ENCODE peak calls at places on chromosome 10, in eight cellular contexts. One of them, this sample, is unnamed.

GRCh38 chr10:104308439-104308903 is 29.8 kb downstream of the ITPRIP start:
- DNase-seq in spleen: no peak
- DNase-seq in GF-D8: no peak
- DNase-seq in ELR: no peak
- DNase-seq in GM12865: peak
- DNase-seq in naive thymus-derived CD8-positive, alpha-beta T cell: no peak
- DNase-seq in EL: no peak
- DNase-seq in SHP77: no peak
- DNase-seq in this sample: no peak

GRCh38 chr10:71268247-71268691 is 50.8 kb upstream of the SLC29A3 start:
- DNase-seq in EL: peak
- DNase-seq in SHP77: no peak
- DNase-seq in spleen: no peak
- DNase-seq in ELR: peak
- DNase-seq in naive thymus-derived CD8-positive, alpha-beta T cell: no peak
- DNase-seq in GF-D8: no peak
- DNase-seq in GM12865: no peak
- DNase-seq in this sample: no peak

GRCh38 chr10:112232670-112233069 is 49.1 kb upstream of the GPAM start:
- DNase-seq in GM12865: no peak
- DNase-seq in ELR: no peak
- DNase-seq in naive thymus-derived CD8-positive, alpha-beta T cell: no peak
- DNase-seq in SHP77: no peak
- DNase-seq in GF-D8: no peak
- DNase-seq in spleen: no peak
- DNase-seq in EL: no peak
- DNase-seq in this sample: no peak

GRCh38 chr10:1056326-1057105 is at the start of gene WDR37:
- DNase-seq in GF-D8: peak
- DNase-seq in spleen: peak
- DNase-seq in EL: peak
- DNase-seq in naive thymus-derived CD8-positive, alpha-beta T cell: peak
- DNase-seq in SHP77: peak
- DNase-seq in GM12865: peak
- DNase-seq in ELR: peak
- DNase-seq in this sample: no peak

GRCh38 chr10:110919349-110919931 is at the start of gene SHOC2:
- DNase-seq in naive thymus-derived CD8-positive, alpha-beta T cell: peak
- DNase-seq in SHP77: peak
- DNase-seq in spleen: peak
- DNase-seq in GF-D8: no peak
- DNase-seq in EL: no peak
- DNase-seq in GM12865: peak
- DNase-seq in ELR: no peak
- DNase-seq in this sample: no peak

GRCh38 chr10:43174969-43175368 is 36.7 kb downstream of the CSGALNACT2 start:
- DNase-seq in GF-D8: no peak
- DNase-seq in EL: no peak
- DNase-seq in SHP77: no peak
- DNase-seq in ELR: no peak
- DNase-seq in naive thymus-derived CD8-positive, alpha-beta T cell: no peak
- DNase-seq in spleen: no peak
- DNase-seq in GM12865: no peak
- DNase-seq in this sample: no peak

GRCh38 chr10:111756541-111757061 is 427.0 kb downstream of the GPAM start:
- DNase-seq in EL: peak
- DNase-seq in GF-D8: no peak
- DNase-seq in naive thymus-derived CD8-positive, alpha-beta T cell: no peak
- DNase-seq in ELR: peak
- DNase-seq in GM12865: peak
- DNase-seq in SHP77: peak
- DNase-seq in spleen: no peak
- DNase-seq in this sample: no peak

GRCh38 chr10:96261930-96262329 is 9.4 kb downstream of the BLNK start:
- DNase-seq in ELR: no peak
- DNase-seq in spleen: no peak
- DNase-seq in SHP77: no peak
- DNase-seq in GM12865: no peak
- DNase-seq in GF-D8: no peak
- DNase-seq in EL: no peak
- DNase-seq in naive thymus-derived CD8-positive, alpha-beta T cell: no peak
- DNase-seq in this sample: no peak

GRCh38 chr10:58641095-58641531 is 128.4 kb downstream of the BICC1 start:
- DNase-seq in EL: peak
- DNase-seq in ELR: peak
- DNase-seq in spleen: no peak
- DNase-seq in naive thymus-derived CD8-positive, alpha-beta T cell: no peak
- DNase-seq in GF-D8: no peak
- DNase-seq in SHP77: no peak
- DNase-seq in GM12865: no peak
- DNase-seq in this sample: no peak

GRCh38 chr10:48523820-48524758 is 80.8 kb downstream of the ARHGAP22 start:
- DNase-seq in EL: peak
- DNase-seq in ELR: peak
- DNase-seq in GM12865: no peak
- DNase-seq in GF-D8: no peak
- DNase-seq in naive thymus-derived CD8-positive, alpha-beta T cell: no peak
- DNase-seq in spleen: peak
- DNase-seq in SHP77: no peak
- DNase-seq in this sample: no peak

GRCh38 chr10:60883187-60883586 is 60.8 kb downstream of the RHOBTB1 start:
- DNase-seq in spleen: no peak
- DNase-seq in GF-D8: no peak
- DNase-seq in GM12865: peak
- DNase-seq in naive thymus-derived CD8-positive, alpha-beta T cell: no peak
- DNase-seq in EL: peak
- DNase-seq in ELR: peak
- DNase-seq in SHP77: no peak
- DNase-seq in this sample: no peak

GRCh38 chr10:59877191-59877671 is 29.1 kb downstream of the CCDC6 start:
- DNase-seq in GF-D8: no peak
- DNase-seq in GM12865: no peak
- DNase-seq in ELR: peak
- DNase-seq in SHP77: no peak
- DNase-seq in naive thymus-derived CD8-positive, alpha-beta T cell: no peak
- DNase-seq in EL: peak
- DNase-seq in spleen: no peak
- DNase-seq in this sample: no peak

GRCh38 chr10:6182454-6183098 is 20.2 kb upstream of the PFKFB3 start:
- DNase-seq in ELR: no peak
- DNase-seq in SHP77: no peak
- DNase-seq in naive thymus-derived CD8-positive, alpha-beta T cell: no peak
- DNase-seq in GM12865: no peak
- DNase-seq in GF-D8: no peak
- DNase-seq in spleen: peak
- DNase-seq in EL: no peak
- DNase-seq in this sample: no peak

This sample was measured in SIG-M5.